ENCODE peak calls at places on chromosome 5, in seven cellular contexts. C, N, Q, R, K, W and L are unnamed samples.

GRCh38 chr5:12019306-12019705 is 115.1 kb upstream of the CTNND2 start:
- DNase-seq in C (no peak), K (no peak), W (no peak), Q (no peak), N (no peak), R (no peak), L (no peak)

GRCh38 chr5:13553896-13554295 is 390.6 kb downstream of the DNAH5 start:
- DNase-seq in W (peak; percentile 20), N (peak; percentile 49), K (no peak), C (peak; percentile 63), Q (peak; percentile 63), R (no peak), L (peak; percentile 31)

GRCh38 chr5:137440800-137441199 is 58.3 kb downstream of the SPOCK1 start:
- DNase-seq in Q (no peak), R (no peak), K (no peak), W (no peak), C (no peak), N (no peak), L (no peak)

GRCh38 chr5:10162468-10162867 is 87.2 kb downstream of the ATPSCKMT start:
- DNase-seq in C (no peak), W (no peak), K (no peak), Q (peak; percentile 80), R (no peak), N (no peak), L (no peak)

GRCh38 chr5:107557051-107557658 is 113.6 kb downstream of the EFNA5 start:
- DNase-seq in W (peak; percentile 99), R (no peak), N (no peak), K (peak; percentile 72), Q (peak; percentile 95), C (peak; percentile 71), L (peak; percentile 46)

GRCh38 chr5:178487911-178488310 is 102.3 kb downstream of the COL23A1 start:
- DNase-seq in Q (peak; percentile 24), R (no peak), W (no peak), N (no peak), C (no peak), K (no peak), L (no peak)

GRCh38 chr5:179797741-179798140 is 4.0 kb downstream of the LTC4S start:
- DNase-seq in K (no peak), W (no peak), R (no peak), N (no peak), C (no peak), Q (no peak), L (no peak)

GRCh38 chr5:142320427-142320732 is 4.4 kb downstream of the SPRY4 start:
- DNase-seq in Q (no peak), W (no peak), K (peak; percentile 41), C (no peak), N (no peak), R (no peak), L (no peak)

GRCh38 chr5:59193616-59194319 is 610.9 kb downstream of the RAB3C start:
- DNase-seq in N (no peak), R (peak; percentile 94), K (peak; percentile 98), W (peak; percentile 95), Q (no peak), C (no peak), L (no peak)

GRCh38 chr5:23316060-23316591 is 191.3 kb upstream of the PRDM9 start:
- DNase-seq in W (no peak), K (no peak), Q (no peak), C (no peak), N (no peak), R (no peak), L (no peak)

GRCh38 chr5:113463032-113463431 is 25.2 kb downstream of the MCC start:
- DNase-seq in R (no peak), N (no peak), Q (no peak), W (no peak), K (no peak), C (no peak), L (no peak)

DNA sequence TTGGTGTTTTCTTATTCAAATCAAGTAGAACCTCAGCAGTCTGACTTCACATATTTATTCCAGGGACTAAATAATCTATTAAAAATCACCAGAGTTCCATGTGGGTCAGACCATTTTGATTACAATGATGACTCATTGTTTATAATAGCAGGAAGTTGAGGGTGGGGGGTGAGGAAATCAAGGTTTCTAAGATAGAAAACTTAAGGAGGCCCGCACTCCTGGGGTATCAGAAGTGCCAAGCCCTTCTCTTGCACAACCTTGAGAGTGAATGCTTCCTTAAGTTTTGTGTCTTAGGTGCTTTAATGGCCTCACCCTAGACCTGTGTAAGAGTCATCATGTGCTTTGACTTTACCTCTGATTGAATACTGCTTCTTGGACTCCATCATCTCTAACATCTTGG is 31.9 kb upstream of the NPR3 start:
- DNase-seq in Q (no peak), K (no peak), N (no peak), R (peak; percentile 48), C (no peak), W (no peak), L (no peak)
- H3K4ac ChIP-seq in Q (no peak overlapping the region), K (no peak overlapping the region), N (no peak overlapping the region), R (peak overlapping the region; percentile 2), C (no peak overlapping the region), W (no peak overlapping the region), L (no peak overlapping the region)

DNA sequence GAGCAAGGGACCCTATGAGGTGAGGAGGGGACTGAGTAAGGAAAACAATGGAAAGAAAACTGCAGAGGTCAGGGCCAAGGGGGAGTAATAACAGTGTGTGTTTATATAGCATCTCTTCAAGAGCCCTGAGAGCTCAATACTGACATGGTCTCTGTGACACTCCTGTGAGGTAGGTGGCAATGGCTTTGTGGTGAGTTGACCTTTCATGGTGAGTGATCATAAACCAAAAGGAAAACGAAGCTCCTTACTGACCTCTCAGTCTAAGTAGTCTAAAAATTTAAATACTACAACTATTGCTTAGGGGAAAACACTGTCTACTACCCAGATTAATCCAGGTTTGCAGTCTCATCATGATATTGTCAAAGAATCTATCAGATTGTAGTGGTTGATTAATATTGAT is 130.9 kb downstream of the SNCAIP start:
- DNase-seq in R (no peak), C (no peak), N (no peak), W (no peak), Q (no peak), K (no peak), L (no peak)
- H3K4ac ChIP-seq in R (no peak overlapping the region), C (no peak overlapping the region), N (no peak overlapping the region), W (no peak overlapping the region), Q (no peak overlapping the region), K (no peak overlapping the region), L (no peak overlapping the region)

DNA sequence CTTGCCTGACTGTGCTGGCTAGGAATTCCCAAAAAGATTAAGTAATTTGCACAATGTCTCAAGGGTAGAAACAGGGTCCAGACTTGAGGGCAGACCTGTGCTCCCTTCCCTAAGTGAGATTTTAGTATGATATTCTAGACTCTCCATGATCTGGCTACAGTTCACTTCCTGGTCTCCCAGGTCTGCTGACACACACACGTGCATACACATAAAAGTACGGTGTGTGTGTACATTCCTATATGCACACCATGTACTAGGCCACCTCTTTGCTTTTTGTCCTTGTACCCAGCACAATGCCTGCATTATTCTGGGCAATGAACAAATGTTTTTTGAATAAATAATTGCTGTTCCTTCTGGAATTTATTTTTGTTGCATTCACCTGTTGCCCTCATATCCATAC is 83.7 kb downstream of the SH3RF2 start:
- DNase-seq in W (no peak), R (no peak), N (no peak), K (no peak), C (no peak), Q (no peak), L (no peak)
- H3K4ac ChIP-seq in W (no peak overlapping the region), R (no peak overlapping the region), N (no peak overlapping the region), K (no peak overlapping the region), C (no peak overlapping the region), Q (no peak overlapping the region), L (no peak overlapping the region)

GRCh38 chr5:74016373-74016772 is 390.4 kb downstream of the ARHGEF28 start:
- DNase-seq in R (no peak), N (no peak), C (peak; percentile 67), Q (peak; percentile 42), K (no peak), W (no peak), L (no peak)
- H3K4ac ChIP-seq in R (no peak overlapping the region), N (no peak overlapping the region), C (no peak overlapping the region), Q (no peak overlapping the region), K (no peak overlapping the region), W (no peak overlapping the region), L (no peak overlapping the region)

GRCh38 chr5:173814053-173814452 is 74.1 kb upstream of the CPEB4 start:
- DNase-seq in Q (no peak), K (no peak), R (no peak), W (no peak), C (no peak), N (no peak), L (no peak)
- H3K4ac ChIP-seq in Q (no peak overlapping the region), K (no peak overlapping the region), R (no peak overlapping the region), W (no peak overlapping the region), C (no peak overlapping the region), N (no peak overlapping the region), L (no peak overlapping the region)